ENCODE peak calls at places on chromosomes 13 and 19, in eight cellular contexts. One of them, this sample, is unnamed.

GRCh38 chr13:34419025-34419424 is 523.0 kb upstream of the NBEA start:
- DNase-seq in PC-3: no peak
- DNase-seq in activated gamma-delta T cell treated with anti-CD3 and anti-CD28 coated beads, Interleukin-2, amount 50 U/mL, for 16 hours: no peak
- DNase-seq in hypothalamus: no peak
- DNase-seq in HEK293T: no peak
- DNase-seq in islet precursor cell: no peak
- DNase-seq in NCI-H460: no peak
- DNase-seq in left ventricle myocardium superior: no peak
- DNase-seq in this sample: no peak

GRCh38 chr13:51249767-51250741 is 27.9 kb downstream of the FAM124A start:
- DNase-seq in PC-3: no peak
- DNase-seq in activated gamma-delta T cell treated with anti-CD3 and anti-CD28 coated beads, Interleukin-2, amount 50 U/mL, for 16 hours: no peak
- DNase-seq in hypothalamus: no peak
- DNase-seq in HEK293T: peak
- DNase-seq in islet precursor cell: no peak
- DNase-seq in NCI-H460: no peak
- DNase-seq in left ventricle myocardium superior: no peak
- DNase-seq in this sample: no peak

GRCh38 chr13:21055016-21055415 is 6.4 kb downstream of the LATS2 start:
- DNase-seq in PC-3: no peak
- DNase-seq in activated gamma-delta T cell treated with anti-CD3 and anti-CD28 coated beads, Interleukin-2, amount 50 U/mL, for 16 hours: no peak
- DNase-seq in hypothalamus: no peak
- DNase-seq in HEK293T: no peak
- DNase-seq in islet precursor cell: no peak
- DNase-seq in NCI-H460: no peak
- DNase-seq in left ventricle myocardium superior: no peak
- DNase-seq in this sample: no peak

GRCh38 chr19:35054626-35055025 is 13.1 kb downstream of the HPN start:
- DNase-seq in PC-3: no peak
- DNase-seq in activated gamma-delta T cell treated with anti-CD3 and anti-CD28 coated beads, Interleukin-2, amount 50 U/mL, for 16 hours: no peak
- DNase-seq in hypothalamus: no peak
- DNase-seq in HEK293T: no peak
- DNase-seq in islet precursor cell: no peak
- DNase-seq in NCI-H460: no peak
- DNase-seq in left ventricle myocardium superior: no peak
- DNase-seq in this sample: no peak

GRCh38 chr13:57286511-57287098 is 119.6 kb downstream of the PRR20E start:
- DNase-seq in PC-3: no peak
- DNase-seq in activated gamma-delta T cell treated with anti-CD3 and anti-CD28 coated beads, Interleukin-2, amount 50 U/mL, for 16 hours: no peak
- DNase-seq in hypothalamus: no peak
- DNase-seq in HEK293T: no peak
- DNase-seq in islet precursor cell: peak
- DNase-seq in NCI-H460: no peak
- DNase-seq in left ventricle myocardium superior: no peak
- DNase-seq in this sample: no peak

GRCh38 chr13:98202026-98202425 is 25.0 kb upstream of the RNF113B start:
- DNase-seq in PC-3: no peak
- DNase-seq in activated gamma-delta T cell treated with anti-CD3 and anti-CD28 coated beads, Interleukin-2, amount 50 U/mL, for 16 hours: no peak
- DNase-seq in hypothalamus: no peak
- DNase-seq in HEK293T: no peak
- DNase-seq in islet precursor cell: peak
- DNase-seq in NCI-H460: no peak
- DNase-seq in left ventricle myocardium superior: no peak
- DNase-seq in this sample: peak

GRCh38 chr19:48739400-48739825 is 997 bp downstream of the RASIP1 start:
- DNase-seq in PC-3: no peak
- DNase-seq in activated gamma-delta T cell treated with anti-CD3 and anti-CD28 coated beads, Interleukin-2, amount 50 U/mL, for 16 hours: no peak
- DNase-seq in hypothalamus: no peak
- DNase-seq in HEK293T: no peak
- DNase-seq in islet precursor cell: no peak
- DNase-seq in NCI-H460: no peak
- DNase-seq in left ventricle myocardium superior: no peak
- DNase-seq in this sample: no peak

GRCh38 chr13:40181203-40181845 is 485.1 kb downstream of the FOXO1 start:
- DNase-seq in PC-3: peak
- DNase-seq in activated gamma-delta T cell treated with anti-CD3 and anti-CD28 coated beads, Interleukin-2, amount 50 U/mL, for 16 hours: no peak
- DNase-seq in hypothalamus: no peak
- DNase-seq in HEK293T: peak
- DNase-seq in islet precursor cell: no peak
- DNase-seq in NCI-H460: no peak
- DNase-seq in left ventricle myocardium superior: no peak
- DNase-seq in this sample: peak

GRCh38 chr19:29835447-29835846 is 23.7 kb downstream of the CCNE1 start:
- DNase-seq in PC-3: no peak
- DNase-seq in activated gamma-delta T cell treated with anti-CD3 and anti-CD28 coated beads, Interleukin-2, amount 50 U/mL, for 16 hours: no peak
- DNase-seq in hypothalamus: no peak
- DNase-seq in HEK293T: no peak
- DNase-seq in islet precursor cell: no peak
- DNase-seq in NCI-H460: no peak
- DNase-seq in left ventricle myocardium superior: no peak
- DNase-seq in this sample: no peak

GRCh38 chr19:10533656-10534386 is 9.9 kb upstream of the ATG4D start:
- DNase-seq in PC-3: no peak
- DNase-seq in activated gamma-delta T cell treated with anti-CD3 and anti-CD28 coated beads, Interleukin-2, amount 50 U/mL, for 16 hours: no peak
- DNase-seq in hypothalamus: no peak
- DNase-seq in HEK293T: no peak
- DNase-seq in islet precursor cell: no peak
- DNase-seq in NCI-H460: no peak
- DNase-seq in left ventricle myocardium superior: no peak
- DNase-seq in this sample: peak

GRCh38 chr13:113952151-113952982 is 21.5 kb downstream of the C13orf46 start:
- DNase-seq in PC-3: no peak
- DNase-seq in activated gamma-delta T cell treated with anti-CD3 and anti-CD28 coated beads, Interleukin-2, amount 50 U/mL, for 16 hours: no peak
- DNase-seq in hypothalamus: no peak
- DNase-seq in HEK293T: no peak
- DNase-seq in islet precursor cell: no peak
- DNase-seq in NCI-H460: no peak
- DNase-seq in left ventricle myocardium superior: peak
- DNase-seq in this sample: no peak

GRCh38 chr19:7292950-7293794 is 1.0 kb downstream of the INSR start:
- DNase-seq in PC-3: no peak
- DNase-seq in activated gamma-delta T cell treated with anti-CD3 and anti-CD28 coated beads, Interleukin-2, amount 50 U/mL, for 16 hours: no peak
- DNase-seq in hypothalamus: no peak
- DNase-seq in HEK293T: no peak
- DNase-seq in islet precursor cell: peak
- DNase-seq in NCI-H460: no peak
- DNase-seq in left ventricle myocardium superior: peak
- DNase-seq in this sample: peak

GRCh38 chr13:29923554-29924481 is 73.4 kb upstream of the UBL3 start:
- DNase-seq in PC-3: peak
- DNase-seq in activated gamma-delta T cell treated with anti-CD3 and anti-CD28 coated beads, Interleukin-2, amount 50 U/mL, for 16 hours: peak
- DNase-seq in hypothalamus: no peak
- DNase-seq in HEK293T: peak
- DNase-seq in islet precursor cell: peak
- DNase-seq in NCI-H460: peak
- DNase-seq in left ventricle myocardium superior: peak
- DNase-seq in this sample: peak

GRCh38 chr19:48819366-48819816 is 8.6 kb upstream of the BCAT2 start:
- DNase-seq in PC-3: peak
- DNase-seq in activated gamma-delta T cell treated with anti-CD3 and anti-CD28 coated beads, Interleukin-2, amount 50 U/mL, for 16 hours: no peak
- DNase-seq in hypothalamus: no peak
- DNase-seq in HEK293T: no peak
- DNase-seq in islet precursor cell: no peak
- DNase-seq in NCI-H460: peak
- DNase-seq in left ventricle myocardium superior: peak
- DNase-seq in this sample: peak

GRCh38 chr13:71979616-71980015 is 112.6 kb upstream of the DACH1 start:
- DNase-seq in PC-3: peak
- DNase-seq in activated gamma-delta T cell treated with anti-CD3 and anti-CD28 coated beads, Interleukin-2, amount 50 U/mL, for 16 hours: no peak
- DNase-seq in hypothalamus: no peak
- DNase-seq in HEK293T: peak
- DNase-seq in islet precursor cell: peak
- DNase-seq in NCI-H460: no peak
- DNase-seq in left ventricle myocardium superior: no peak
- DNase-seq in this sample: peak